ENCODE peak calls at places on chromosomes 3 and 15, in five cellular contexts. One of them, this sample, is unnamed.

GRCh38 chr3:161890147-161890625 is 393.6 kb downstream of the OTOL1 start:
- DNase-seq in nucleus accumbens: no peak
- DNase-seq in RWPE1: peak; percentile 39
- DNase-seq in cardiac fibroblast: peak; percentile 98
- DNase-seq in T-helper 17 cell: no peak
- DNase-seq in this sample: no peak

GRCh38 chr3:9957214-9957613 is 5.0 kb upstream of the PRRT3 start:
- DNase-seq in nucleus accumbens: no peak
- DNase-seq in RWPE1: no peak
- DNase-seq in cardiac fibroblast: peak; percentile 41
- DNase-seq in T-helper 17 cell: no peak
- DNase-seq in this sample: no peak

GRCh38 chr3:4174760-4175159 is 128.4 kb upstream of the SETMAR start:
- DNase-seq in nucleus accumbens: peak; percentile 7
- DNase-seq in RWPE1: no peak
- DNase-seq in cardiac fibroblast: no peak
- DNase-seq in T-helper 17 cell: no peak
- DNase-seq in this sample: no peak

GRCh38 chr15:52232327-52232726 is 41.1 kb upstream of the GNB5 start:
- DNase-seq in nucleus accumbens: no peak
- DNase-seq in RWPE1: no peak
- DNase-seq in cardiac fibroblast: no peak
- DNase-seq in T-helper 17 cell: no peak
- DNase-seq in this sample: no peak

GRCh38 chr3:195467641-195468390 is 25.0 kb upstream of the ACAP2 start:
- DNase-seq in nucleus accumbens: no peak
- DNase-seq in RWPE1: no peak
- DNase-seq in cardiac fibroblast: peak; percentile 60
- DNase-seq in T-helper 17 cell: no peak
- DNase-seq in this sample: no peak

GRCh38 chr15:64581408-64581761 is 121.0 kb downstream of the ZNF609 start:
- DNase-seq in nucleus accumbens: no peak
- DNase-seq in RWPE1: no peak
- DNase-seq in cardiac fibroblast: no peak
- DNase-seq in T-helper 17 cell: no peak
- DNase-seq in this sample: no peak

GRCh38 chr3:193853511-193854219 is 260.7 kb downstream of the OPA1 start:
- DNase-seq in nucleus accumbens: no peak
- DNase-seq in RWPE1: no peak
- DNase-seq in cardiac fibroblast: no peak
- DNase-seq in T-helper 17 cell: no peak
- DNase-seq in this sample: no peak

GRCh38 chr15:60585743-60586708 is 107.1 kb upstream of the ICE2 start:
- DNase-seq in nucleus accumbens: peak; percentile 49
- DNase-seq in RWPE1: peak; percentile 73
- DNase-seq in cardiac fibroblast: peak; percentile 87
- DNase-seq in T-helper 17 cell: no peak
- DNase-seq in this sample: peak; percentile 77

GRCh38 chr3:160720123-160720746 is 35.8 kb upstream of the PPM1L start:
- DNase-seq in nucleus accumbens: no peak
- DNase-seq in RWPE1: no peak
- DNase-seq in cardiac fibroblast: no peak
- DNase-seq in T-helper 17 cell: no peak
- DNase-seq in this sample: no peak